ENCODE peak calls at places on chromosomes 11 and 22, in eight cellular contexts. E is stimulated activated CD4-positive, alpha-beta T cell treated with anti-CD3 and anti-CD28 coated beads, TNF-alpha, amount 100 ng/mL, for 1 hour; G is body of pancreas; M is sigmoid colon; Q is GM03348; Y is CD8-positive, alpha-beta memory T cell; B is NCI-H69; U is activated T-cell treated with anti-CD3 and anti-CD28 coated beads for 1 hour. K is an unnamed sample.

GRCh38 chr22:46758098-46758497 is 4.4 kb upstream of the TBC1D22A start:
- DNase-seq in E (no peak), G (no peak), M (no peak), Q (no peak), Y (no peak), B (no peak), U (no peak), K (no peak)

GRCh38 chr11:124970925-124971324 is 16.9 kb downstream of the CCDC15 start:
- DNase-seq in E (no peak), G (no peak), M (no peak), Q (peak), Y (no peak), B (peak), U (no peak), K (no peak)

GRCh38 chr11:113977701-113978100 is 2.8 kb downstream of the HTR3A start:
- DNase-seq in E (no peak), G (no peak), M (no peak), Q (no peak), Y (no peak), B (no peak), U (no peak), K (no peak)

GRCh38 chr11:119691701-119692546 is 37.1 kb downstream of the NECTIN1 start:
- DNase-seq in E (no peak), G (no peak), M (no peak), Q (no peak), Y (no peak), B (no peak), U (no peak), K (peak)

GRCh38 chr22:42926034-42926433 is 69.0 kb upstream of the ARFGAP3 start:
- DNase-seq in E (no peak), G (peak), M (no peak), Q (no peak), Y (no peak), B (no peak), U (no peak), K (no peak)

GRCh38 chr11:69122642-69123431 is 32.9 kb upstream of the SMIM38 start:
- DNase-seq in E (peak), G (peak), M (no peak), Q (peak), Y (no peak), B (peak), U (peak), K (no peak)

GRCh38 chr11:122778148-122778547 is 60.2 kb upstream of the CRTAM start:
- DNase-seq in E (no peak), G (no peak), M (no peak), Q (no peak), Y (no peak), B (no peak), U (no peak), K (no peak)

GRCh38 chr11:94849836-94850235 is 81.7 kb downstream of the AMOTL1 start:
- DNase-seq in E (no peak), G (no peak), M (no peak), Q (peak), Y (no peak), B (no peak), U (no peak), K (no peak)

GRCh38 chr11:131916633-131917032 is 546.2 kb downstream of the NTM start:
- DNase-seq in E (no peak), G (no peak), M (no peak), Q (no peak), Y (no peak), B (no peak), U (no peak), K (no peak)

GRCh38 chr11:130062030-130062429 is 7.7 kb upstream of the APLP2 start:
- DNase-seq in E (no peak), G (no peak), M (no peak), Q (no peak), Y (no peak), B (no peak), U (no peak), K (no peak)

GRCh38 chr11:45144126-45145082 is 2.0 kb upstream of the PRDM11 start:
- DNase-seq in E (no peak), G (no peak), M (peak), Q (no peak), Y (no peak), B (no peak), U (no peak), K (no peak)

GRCh38 chr22:36563444-36563843 is 34.5 kb upstream of the EIF3D start:
- DNase-seq in E (no peak), G (no peak), M (no peak), Q (no peak), Y (no peak), B (no peak), U (no peak), K (no peak)

GRCh38 chr11:31874631-31875191 is 63.6 kb upstream of the PAX6 start:
- DNase-seq in E (no peak), G (no peak), M (no peak), Q (no peak), Y (no peak), B (peak), U (no peak), K (no peak)

GRCh38 chr22:41267958-41268357 is 18.0 kb downstream of the RANGAP1 start:
- DNase-seq in E (no peak), G (no peak), M (no peak), Q (no peak), Y (no peak), B (no peak), U (no peak), K (no peak)

GRCh38 chr11:16511109-16511806 is 154.9 kb upstream of the SOX6 start:
- DNase-seq in E (no peak), G (no peak), M (no peak), Q (no peak), Y (no peak), B (peak), U (no peak), K (no peak)

GRCh38 chr22:32410459-32410858 is 1.6 kb downstream of the RTCB start:
- DNase-seq in E (no peak), G (no peak), M (no peak), Q (no peak), Y (no peak), B (no peak), U (no peak), K (no peak)

GRCh38 chr22:19080853-19081252 is 41.4 kb downstream of the DGCR2 start:
- DNase-seq in E (no peak), G (no peak), M (no peak), Q (no peak), Y (no peak), B (no peak), U (no peak), K (no peak)

GRCh38 chr11:88304352-88304751 is 33.2 kb downstream of the CTSC start:
- DNase-seq in E (no peak), G (no peak), M (no peak), Q (no peak), Y (no peak), B (no peak), U (no peak), K (no peak)

GRCh38 chr11:125504580-125504979 is 8.5 kb upstream of the FEZ1 start:
- DNase-seq in E (no peak), G (no peak), M (no peak), Q (no peak), Y (no peak), B (peak), U (no peak), K (no peak)

GRCh38 chr11:20025331-20025840 is 134.9 kb downstream of the DBX1 start:
- DNase-seq in E (no peak), G (no peak), M (no peak), Q (no peak), Y (no peak), B (peak), U (no peak), K (no peak)

GRCh38 chr22:17786435-17787158 is 12.3 kb upstream of the BID start:
- DNase-seq in E (no peak), G (no peak), M (peak), Q (no peak), Y (no peak), B (peak), U (no peak), K (no peak)

K was measured in DMS79.